ENCODE peak calls at places on chromosomes 11 and 22, in ten cellular contexts. X is heart right ventricle, Q is fibroblast of the aortic adventitia, C is heart left ventricle, N is GM12865, M is H1, H is epithelial cell of esophagus, U is Caco-2, W is dorsolateral prefrontal cortex, K is stomach. G is an unnamed sample.

GRCh38 chr22:19359554-19360299 is 68.2 kb upstream of the CLTCL1 start:
- DNase-seq in M (no peak), W (no peak), X (no peak), Q (no peak), H (no peak), C (no peak), K (no peak), U (no peak), N (peak; percentile 39), G (no peak)

GRCh38 chr22:25765016-25765367 is 23.0 kb downstream of the MYO18B start:
- DNase-seq in K (no peak), N (no peak), Q (no peak), U (no peak), C (no peak), W (no peak), H (no peak), X (no peak), M (no peak), G (no peak)

GRCh38 chr11:70544067-70544773 is 145.9 kb downstream of the CTTN start:
- DNase-seq in C (no peak), Q (no peak), W (no peak), N (no peak), H (no peak), X (no peak), K (no peak), M (no peak), U (no peak), G (no peak)

GRCh38 chr11:44625759-44626523 is 60.5 kb downstream of the CD82 start:
- DNase-seq in X (no peak), U (no peak), W (no peak), N (no peak), C (peak; percentile 13), M (no peak), H (no peak), Q (no peak), K (peak; percentile 20), G (no peak)

GRCh38 chr11:63939351-63939920 is 634 bp downstream of the NAA40 start:
- DNase-seq in N (no peak), M (no peak), C (no peak), U (peak; percentile 53), X (no peak), K (no peak), Q (peak; percentile 39), W (no peak), H (peak; percentile 46), G (no peak)

GRCh38 chr11:27201454-27202302 is 161.1 kb downstream of the BBOX1 start:
- DNase-seq in K (peak; percentile 93), N (no peak), W (no peak), X (peak; percentile 64), M (no peak), C (peak; percentile 67), H (peak; percentile 88), U (peak; percentile 94), Q (peak; percentile 74), G (peak; percentile 64)

GRCh38 chr11:19680824-19681368 is 31.7 kb upstream of the NAV2 start:
- DNase-seq in C (no peak), W (no peak), U (no peak), K (no peak), N (no peak), Q (peak; percentile 34), H (peak; percentile 30), M (no peak), X (no peak), G (no peak)

GRCh38 chr11:102437727-102438126 is 14.8 kb downstream of the TMEM123 start:
- DNase-seq in N (no peak), U (no peak), W (no peak), K (no peak), Q (no peak), C (no peak), X (no peak), H (no peak), M (no peak), G (no peak)

DNA sequence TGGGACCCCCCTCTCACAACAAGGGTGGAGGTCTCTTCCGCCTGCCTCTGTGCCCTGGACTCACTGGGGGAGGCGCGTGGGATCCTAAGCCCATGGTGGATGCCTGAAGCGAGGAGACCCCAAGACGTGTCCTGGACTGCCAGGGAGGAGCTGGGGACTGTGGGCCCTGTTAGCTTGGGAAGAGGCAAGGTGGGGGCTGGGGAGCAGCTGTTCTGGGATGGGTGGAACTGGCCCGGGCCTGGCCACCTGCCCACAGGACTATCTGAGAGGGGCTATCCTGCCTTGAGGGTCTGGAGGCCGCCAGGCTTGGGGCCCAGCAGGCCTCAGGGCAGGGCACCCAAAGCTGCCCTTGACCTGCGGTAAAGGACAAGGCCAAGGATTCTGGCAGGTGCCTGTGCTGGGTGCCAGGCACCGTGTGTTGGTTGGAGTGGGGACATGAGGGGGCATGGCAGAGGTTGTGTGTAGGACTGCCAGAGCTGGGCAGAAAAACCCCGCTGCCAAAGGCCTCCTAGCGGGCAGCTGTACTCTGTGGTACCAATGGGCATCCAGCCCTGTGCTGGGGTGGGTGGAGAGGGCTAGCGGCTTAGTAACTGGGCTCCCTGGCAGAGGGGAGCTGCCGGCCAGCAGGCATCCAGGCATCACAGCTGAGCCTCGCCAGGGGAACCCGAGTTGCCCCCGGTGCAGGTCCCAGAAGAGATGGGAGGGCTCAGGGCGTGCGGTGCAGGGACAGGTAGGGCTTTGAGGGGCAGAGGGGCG is 670 bp downstream of the LSP1 start:
- DNase-seq in U (no peak), Q (no peak), M (no peak), N (peak; percentile 29), K (no peak), X (no peak), C (no peak), W (no peak), H (no peak), G (no peak)
- H3K4me3 ChIP-seq in U (no peak overlapping the region), Q (no peak overlapping the region), M (no peak overlapping the region), N (peak overlapping the region; percentile 80), K (peak overlapping the region; percentile 36), X (no peak overlapping the region), C (no peak overlapping the region), W (no peak overlapping the region), H (no peak overlapping the region), G (no peak overlapping the region)

GRCh38 chr22:46754826-46755225 is 7.6 kb upstream of the TBC1D22A start:
- DNase-seq in K (no peak), C (peak; percentile 16), W (no peak), N (no peak), M (no peak), U (no peak), Q (no peak), H (no peak), X (no peak), G (no peak)
- H3K4me3 ChIP-seq in K (no peak overlapping the region), C (peak overlapping the region; percentile 6), W (no peak overlapping the region), N (no peak overlapping the region), M (no peak overlapping the region), U (no peak overlapping the region), Q (no peak overlapping the region), H (no peak overlapping the region), X (no peak overlapping the region), G (no peak overlapping the region)

GRCh38 chr11:126581871-126582270 is 226.4 kb downstream of the ST3GAL4 start:
- DNase-seq in N (no peak), M (no peak), X (no peak), C (no peak), Q (no peak), U (no peak), K (no peak), W (no peak), H (no peak), G (no peak)

GRCh38 chr11:126583101-126583500 is 227.6 kb downstream of the ST3GAL4 start:
- DNase-seq in X (no peak), M (no peak), U (no peak), W (no peak), H (no peak), N (no peak), K (no peak), C (no peak), Q (no peak), G (no peak)

GRCh38 chr11:126578021-126578420 is 222.5 kb downstream of the ST3GAL4 start:
- DNase-seq in H (no peak), Q (no peak), X (no peak), K (no peak), W (no peak), C (no peak), M (no peak), N (no peak), U (no peak), G (no peak)

GRCh38 chr11:126575849-126576248 is 220.4 kb downstream of the ST3GAL4 start:
- DNase-seq in W (no peak), K (no peak), M (no peak), H (no peak), X (no peak), U (no peak), C (no peak), N (no peak), Q (no peak), G (no peak)

GRCh38 chr11:126578426-126578825 is 222.9 kb downstream of the ST3GAL4 start:
- DNase-seq in M (no peak), H (peak; percentile 18), U (no peak), N (no peak), W (no peak), Q (no peak), K (no peak), X (no peak), C (no peak), G (no peak)
- H3K4me3 ChIP-seq in M (no peak overlapping the region), H (no peak overlapping the region), U (no peak overlapping the region), N (no peak overlapping the region), W (no peak overlapping the region), Q (no peak overlapping the region), K (no peak overlapping the region), X (no peak overlapping the region), C (no peak overlapping the region), G (no peak overlapping the region)

GRCh38 chr11:15816270-15816871 is 540.0 kb downstream of the SOX6 start:
- DNase-seq in W (no peak), N (no peak), U (no peak), M (no peak), K (no peak), Q (peak; percentile 94), H (peak; percentile 83), C (no peak), X (peak; percentile 40), G (no peak)

GRCh38 chr11:15819679-15820286 is 536.6 kb downstream of the SOX6 start:
- DNase-seq in Q (peak; percentile 53), N (peak; percentile 59), W (peak; percentile 78), M (peak; percentile 25), C (peak; percentile 81), K (peak; percentile 80), H (peak; percentile 71), X (peak; percentile 79), U (peak; percentile 68), G (peak; percentile 27)

GRCh38 chr11:15815246-15816209 is 540.8 kb downstream of the SOX6 start:
- DNase-seq in M (no peak), W (no peak), Q (peak; percentile 75), K (no peak), U (no peak), C (no peak), N (no peak), H (peak; percentile 29), X (no peak), G (no peak)

GRCh38 chr11:15818132-15818842 is 538.1 kb downstream of the SOX6 start:
- DNase-seq in W (no peak), H (no peak), X (peak; percentile 30), C (peak; percentile 49), K (no peak), N (no peak), Q (no peak), M (no peak), U (no peak), G (no peak)

DNA sequence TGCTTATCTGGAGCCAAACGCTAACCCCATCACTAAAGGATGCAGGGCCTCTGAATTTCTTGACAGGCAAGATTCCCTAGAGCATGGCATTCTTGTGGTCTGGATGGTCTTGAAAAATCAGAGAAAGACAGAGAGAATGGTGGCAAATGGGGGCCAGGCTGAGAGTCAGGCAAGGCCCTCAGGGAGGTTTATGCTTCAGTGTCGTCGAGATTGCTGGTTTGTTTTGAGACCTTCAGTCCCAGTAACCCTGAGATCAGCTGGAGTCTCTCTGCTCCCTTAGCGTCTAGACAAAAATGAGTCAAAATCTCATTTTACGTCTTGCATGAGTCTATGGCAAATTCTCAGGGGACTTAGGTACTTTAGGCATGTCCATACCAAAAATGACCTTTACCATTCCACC is 539.4 kb downstream of the SOX6 start:
- DNase-seq in M (no peak), C (no peak), H (no peak), N (no peak), Q (peak; percentile 36), W (no peak), K (no peak), X (no peak), U (no peak), G (no peak)
- H3K4me3 ChIP-seq in M (no peak overlapping the region), C (no peak overlapping the region), H (no peak overlapping the region), N (no peak overlapping the region), Q (no peak overlapping the region), W (no peak overlapping the region), K (no peak overlapping the region), X (no peak overlapping the region), U (no peak overlapping the region), G (no peak overlapping the region)